ENCODE peak calls at places on chromosomes 2 and 18, in nine cellular contexts. K, V, G, N, U, M, X, Q and S are unnamed samples.
A peak's percentile ranks its signal among the peaks of the same experiment; 100 is the strongest.

GRCh38 chr2:130766711-130767407 is 11.5 kb downstream of the AMER3 start:
- DNase-seq in K (no peak), V (no peak), G (no peak), N (no peak), U (no peak), M (no peak), X (no peak), Q (no peak), S (no peak)

GRCh38 chr2:119333360-119333759 is 33.3 kb downstream of the C2orf76 start:
- DNase-seq in K (peak; percentile 6), V (no peak), G (no peak), N (no peak), U (no peak), M (no peak), X (no peak), Q (no peak), S (no peak)

GRCh38 chr2:38621018-38621417 is 18.3 kb upstream of the HNRNPLL start:
- DNase-seq in K (no peak), V (no peak), G (no peak), N (no peak), U (no peak), M (no peak), X (no peak), Q (no peak), S (no peak)

GRCh38 chr2:54558976-54559410 is 102.9 kb downstream of the SPTBN1 start:
- DNase-seq in K (no peak), V (no peak), G (peak; percentile 48), N (no peak), U (no peak), M (no peak), X (no peak), Q (no peak), S (no peak)

GRCh38 chr2:2590141-2590540 is 259.1 kb upstream of the MYT1L start:
- DNase-seq in K (no peak), V (no peak), G (no peak), N (no peak), U (no peak), M (no peak), X (no peak), Q (no peak), S (no peak)

GRCh38 chr2:231786177-231786916 is at the start of gene COPS7B:
- DNase-seq in K (peak; percentile 80), V (peak; percentile 79), G (peak; percentile 88), N (peak; percentile 83), U (peak; percentile 79), M (peak; percentile 75), X (peak; percentile 60), Q (peak; percentile 75), S (peak; percentile 71)

GRCh38 chr2:28956415-28956826 is 24.7 kb upstream of the TOGARAM2 start:
- DNase-seq in K (peak; percentile 36), V (peak; percentile 72), G (peak; percentile 79), N (no peak), U (no peak), M (no peak), X (no peak), Q (no peak), S (peak; percentile 53)

GRCh38 chr2:2825062-2825461 is 494.0 kb upstream of the MYT1L start:
- DNase-seq in K (no peak), V (no peak), G (no peak), N (no peak), U (no peak), M (no peak), X (no peak), Q (no peak), S (no peak)

GRCh38 chr2:69499966-69500365 is 62.7 kb upstream of the NFU1 start:
- DNase-seq in K (peak; percentile 23), V (no peak), G (no peak), N (no peak), U (no peak), M (no peak), X (no peak), Q (no peak), S (peak; percentile 31)

GRCh38 chr2:13056259-13056843 is 339.6 kb downstream of the TRIB2 start:
- DNase-seq in K (peak; percentile 54), V (no peak), G (peak; percentile 49), N (no peak), U (no peak), M (no peak), X (no peak), Q (no peak), S (no peak)

GRCh38 chr2:47890711-47891368 is 15.5 kb downstream of the FBXO11 start:
- DNase-seq in K (peak; percentile 43), V (peak; percentile 47), G (peak; percentile 50), N (no peak), U (no peak), M (no peak), X (no peak), Q (no peak), S (no peak)

GRCh38 chr2:155368934-155369333 is 670.4 kb downstream of the KCNJ3 start:
- DNase-seq in K (peak; percentile 9), V (no peak), G (peak; percentile 20), N (no peak), U (peak; percentile 18), M (no peak), X (no peak), Q (no peak), S (peak; percentile 13)

GRCh38 chr2:65045651-65046050 is 10.6 kb upstream of the CEP68 start:
- DNase-seq in K (no peak), V (peak; percentile 90), G (peak; percentile 85), N (no peak), U (no peak), M (no peak), X (no peak), Q (no peak), S (no peak)

GRCh38 chr2:45888167-45888566 is 236.7 kb downstream of the PRKCE start:
- DNase-seq in K (peak; percentile 80), V (peak; percentile 58), G (peak; percentile 24), N (no peak), U (no peak), M (no peak), X (no peak), Q (no peak), S (no peak)

GRCh38 chr2:236947294-236947693 is 138.4 kb upstream of the COPS8 start:
- DNase-seq in K (no peak), V (no peak), G (no peak), N (no peak), U (no peak), M (no peak), X (no peak), Q (no peak), S (no peak)

GRCh38 chr2:130251865-130252620 is 53.8 kb upstream of the TUBA3E start:
- DNase-seq in K (no peak), V (no peak), G (no peak), N (no peak), U (no peak), M (no peak), X (no peak), Q (no peak), S (no peak)

GRCh38 chr2:17839959-17840358 is 23.7 kb downstream of the MSGN1 start:
- DNase-seq in K (no peak), V (no peak), G (no peak), N (no peak), U (no peak), M (no peak), X (no peak), Q (no peak), S (no peak)

GRCh38 chr2:74206180-74206688 is 7.8 kb downstream of the MTHFD2 start:
- DNase-seq in K (peak; percentile 79), V (peak; percentile 66), G (peak; percentile 75), N (no peak), U (no peak), M (peak; percentile 21), X (no peak), Q (no peak), S (peak; percentile 60)

GRCh38 chr18:80198994-80199748 is 48.1 kb downstream of the PARD6G start:
- DNase-seq in K (no peak), V (no peak), G (no peak), N (no peak), U (no peak), M (no peak), X (no peak), Q (no peak), S (no peak)

GRCh38 chr2:15968280-15969178 is 28.2 kb downstream of the MYCN start:
- DNase-seq in K (no peak), V (no peak), G (no peak), N (no peak), U (no peak), M (no peak), X (no peak), Q (no peak), S (no peak)

GRCh38 chr2:102637358-102637757 is 18.0 kb downstream of the SLC9A2 start:
- DNase-seq in K (no peak), V (no peak), G (peak; percentile 8), N (no peak), U (no peak), M (no peak), X (no peak), Q (no peak), S (no peak)

GRCh38 chr2:143686585-143687164 is 557.5 kb downstream of the ARHGAP15 start:
- DNase-seq in K (peak; percentile 63), V (peak; percentile 55), G (peak; percentile 71), N (no peak), U (peak; percentile 35), M (peak; percentile 3), X (no peak), Q (no peak), S (no peak)

GRCh38 chr18:11259421-11259820 is 110.1 kb upstream of the PIEZO2 start:
- DNase-seq in K (no peak), V (peak; percentile 45), G (peak; percentile 8), N (no peak), U (peak; percentile 2), M (no peak), X (no peak), Q (peak; percentile 49), S (no peak)

GRCh38 chr18:26650310-26651285 is 102.2 kb upstream of the KCTD1 start:
- DNase-seq in K (no peak), V (no peak), G (no peak), N (no peak), U (no peak), M (no peak), X (no peak), Q (no peak), S (no peak)